ENCODE peak calls at places on chromosomes 5 and 9, in four cellular contexts. Z, V, I and R are unnamed samples.

GRCh38 chr5:151745071-151745705 is 13.2 kb downstream of the ATOX1 start:
- DNase-seq in Z (peak), V (peak), I (peak), R (peak)

GRCh38 chr9:84283895-84284294 is 56.7 kb downstream of the SLC28A3 start:
- DNase-seq in Z (no peak), V (no peak), I (no peak), R (no peak)

GRCh38 chr5:177496111-177497010 is 1.0 kb downstream of the PDLIM7 start:
- DNase-seq in Z (peak), V (peak), I (peak), R (peak)

GRCh38 chr5:6356578-6357164 is 21.7 kb downstream of the MED10 start:
- DNase-seq in Z (no peak), V (no peak), I (no peak), R (no peak)

GRCh38 chr9:89476546-89476945 is 21.4 kb downstream of the SEMA4D start:
- DNase-seq in Z (no peak), V (no peak), I (no peak), R (no peak)

GRCh38 chr9:127817881-127818434 is 15.3 kb downstream of the FPGS start:
- DNase-seq in Z (no peak), V (no peak), I (no peak), R (no peak)

GRCh38 chr5:142654578-142655042 is 31.3 kb downstream of the FGF1 start:
- DNase-seq in Z (no peak), V (peak), I (no peak), R (no peak)

GRCh38 chr9:3468407-3469205 is 57.2 kb downstream of the RFX3 start:
- DNase-seq in Z (no peak), V (no peak), I (no peak), R (no peak)

GRCh38 chr9:68895741-68896478 is 118.0 kb downstream of the PRKACG start:
- DNase-seq in Z (no peak), V (no peak), I (no peak), R (peak)

GRCh38 chr9:68705636-68706578 is 867 bp downstream of the PIP5K1B start:
- DNase-seq in Z (no peak), V (no peak), I (no peak), R (peak)

GRCh38 chr5:107169871-107170270 is 500.9 kb downstream of the EFNA5 start:
- DNase-seq in Z (no peak), V (no peak), I (no peak), R (no peak)

GRCh38 chr9:14396171-14396570 is 82.2 kb upstream of the NFIB start:
- DNase-seq in Z (no peak), V (no peak), I (no peak), R (no peak)

GRCh38 chr9:95447660-95448420 is 68.9 kb downstream of the PTCH1 start:
- DNase-seq in Z (no peak), V (no peak), I (no peak), R (no peak)

GRCh38 chr9:99732715-99733114 is 89.0 kb upstream of the NR4A3 start:
- DNase-seq in Z (no peak), V (no peak), I (no peak), R (no peak)

GRCh38 chr9:99731950-99732349 is 89.7 kb upstream of the NR4A3 start:
- DNase-seq in Z (no peak), V (no peak), I (no peak), R (no peak)

GRCh38 chr9:99725852-99726251 is 95.8 kb upstream of the NR4A3 start:
- DNase-seq in Z (no peak), V (no peak), I (no peak), R (no peak)

GRCh38 chr9:99726758-99727157 is 94.9 kb upstream of the NR4A3 start:
- DNase-seq in Z (no peak), V (no peak), I (no peak), R (no peak)

DNA sequence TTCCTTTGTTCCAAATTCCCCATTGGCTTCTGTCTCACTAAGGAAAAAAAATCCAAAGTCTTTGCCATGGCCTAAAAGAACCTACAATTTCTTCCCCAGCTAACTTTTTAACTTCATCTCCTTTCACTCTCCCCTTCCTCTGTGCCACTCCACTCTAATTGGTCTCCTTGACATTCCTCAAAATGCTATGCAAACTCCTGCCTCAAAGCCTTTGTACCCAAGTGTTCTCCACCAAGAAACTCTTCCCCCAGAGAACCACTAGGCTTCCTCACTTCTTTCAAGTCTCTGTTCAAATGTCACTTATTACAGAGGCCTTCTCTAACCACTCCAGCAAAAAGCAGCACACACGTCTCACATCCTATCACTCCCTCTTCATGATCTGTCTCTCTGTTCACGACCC is 91.6 kb upstream of the NR4A3 start:
- DNase-seq in Z (no peak), V (no peak), I (no peak), R (no peak)
- H2AFZ ChIP-seq in Z (peak), V (no peak), I (no peak), R (no peak)

DNA sequence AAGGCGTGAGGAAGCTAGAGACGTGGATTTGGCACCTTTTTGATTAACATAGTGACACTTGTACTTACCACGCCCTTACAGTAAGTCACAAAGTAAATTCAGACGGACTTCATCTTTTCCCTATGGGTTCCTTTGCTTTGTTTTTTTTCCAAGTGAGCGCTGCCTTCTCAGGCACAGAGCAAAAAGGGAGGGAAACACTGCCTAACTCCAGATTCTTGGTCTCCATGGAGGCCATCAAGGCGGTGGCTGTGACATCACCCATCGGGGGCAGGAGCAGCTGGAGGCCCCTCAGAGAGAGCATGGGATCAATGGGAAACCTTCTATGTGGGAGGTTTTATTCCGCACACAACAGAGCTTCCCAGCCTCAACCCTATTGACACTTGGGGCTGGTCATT is 45.4 kb downstream of the ERGIC1 start:
- DNase-seq in Z (no peak), V (no peak), I (no peak), R (no peak)
- H2AFZ ChIP-seq in Z (peak), V (no peak), I (no peak), R (no peak)

DNA sequence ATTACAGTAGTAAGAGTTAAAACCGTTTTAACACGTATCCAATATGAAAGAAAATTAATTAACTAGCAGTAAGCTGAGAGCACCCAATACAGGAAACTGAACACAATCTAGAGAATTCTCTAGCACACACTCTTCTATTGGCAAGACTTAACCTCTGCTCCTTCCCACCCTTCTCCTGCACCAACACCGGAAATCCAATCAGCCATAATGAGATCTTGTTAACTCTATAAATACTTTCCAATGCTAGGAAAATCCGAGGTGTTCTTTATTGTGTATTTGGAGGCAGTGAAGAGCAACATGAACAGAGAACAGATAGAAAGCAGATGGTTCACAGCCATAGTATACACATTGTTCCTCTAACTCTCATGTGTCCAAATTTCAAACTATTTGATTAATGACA is 591.7 kb downstream of the CETN3 start:
- DNase-seq in Z (no peak), V (no peak), I (no peak), R (no peak)
- H2AFZ ChIP-seq in Z (no peak), V (no peak), I (peak), R (no peak)

GRCh38 chr5:132243366-132243977 is 14.0 kb upstream of the PDLIM4 start:
- DNase-seq in Z (no peak), V (no peak), I (no peak), R (no peak)
- H2AFZ ChIP-seq in Z (no peak), V (peak), I (no peak), R (no peak)

GRCh38 chr9:97958812-97959511 is 21.0 kb upstream of the HEMGN start:
- DNase-seq in Z (peak), V (no peak), I (no peak), R (peak)
- H2AFZ ChIP-seq in Z (peak), V (no peak), I (no peak), R (no peak)

GRCh38 chr9:16501098-16501663 is 369.3 kb downstream of the BNC2 start:
- DNase-seq in Z (peak), V (peak), I (no peak), R (no peak)

GRCh38 chr9:16509946-16510504 is 360.4 kb downstream of the BNC2 start:
- DNase-seq in Z (peak), V (peak), I (no peak), R (peak)

GRCh38 chr9:16501726-16502125 is 368.7 kb downstream of the BNC2 start:
- DNase-seq in Z (peak), V (no peak), I (no peak), R (no peak)

GRCh38 chr9:16499866-16500265 is 370.6 kb downstream of the BNC2 start:
- DNase-seq in Z (no peak), V (no peak), I (no peak), R (no peak)

DNA sequence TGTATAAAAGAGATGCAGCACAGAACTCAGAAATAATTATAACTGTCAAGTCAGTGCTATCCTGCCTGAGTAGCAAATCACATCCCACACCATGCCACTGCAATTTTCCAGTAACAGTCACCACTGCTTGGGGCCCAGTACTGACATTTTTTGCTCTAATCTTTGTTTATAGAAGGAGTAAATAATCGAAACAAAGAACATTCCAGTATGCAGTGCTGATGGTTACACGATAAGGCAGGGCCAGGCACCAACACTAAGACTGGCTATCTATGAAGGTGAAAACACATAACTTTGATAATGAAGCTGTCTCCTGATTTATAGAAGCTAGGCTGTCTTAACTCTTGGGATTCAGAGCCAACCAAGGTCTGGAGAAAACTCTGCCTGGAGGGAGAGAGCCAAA is 365.3 kb downstream of the BNC2 start:
- DNase-seq in Z (peak), V (peak), I (no peak), R (peak)
- H2AFZ ChIP-seq in Z (peak), V (no peak), I (no peak), R (no peak)

DNA sequence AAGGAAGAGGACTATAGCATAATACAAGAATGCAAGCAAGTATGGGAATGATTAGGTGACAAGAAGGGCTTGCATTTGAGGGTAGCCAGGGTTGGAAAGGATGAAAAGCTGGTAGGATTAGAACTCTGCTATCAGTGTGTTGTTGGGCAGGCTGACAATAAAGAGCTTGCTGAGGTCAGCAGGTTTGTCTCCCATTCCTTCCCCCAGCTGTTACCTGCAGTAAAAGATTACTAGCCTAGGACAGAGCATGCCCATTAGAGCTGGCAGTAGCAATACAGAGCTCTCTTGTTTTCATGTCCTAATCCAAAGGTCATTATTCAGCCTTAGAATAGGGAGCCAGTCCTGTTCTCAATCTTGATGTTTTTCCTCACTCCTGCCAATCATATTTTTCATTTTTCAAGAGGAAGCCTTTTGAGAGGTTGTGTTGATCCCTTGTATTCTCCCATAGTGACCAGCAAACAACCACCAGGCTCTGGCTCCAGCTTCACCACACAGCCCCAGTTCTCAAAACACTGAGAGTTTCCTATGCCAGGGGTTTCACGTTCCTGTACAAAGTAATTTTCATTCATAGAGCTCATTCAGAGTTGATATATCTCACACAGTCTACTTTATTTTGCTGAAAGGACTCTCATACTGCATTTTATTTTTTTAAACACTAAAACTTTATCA is 71.7 kb downstream of the OR2K2 start:
- DNase-seq in Z (no peak), V (no peak), I (no peak), R (no peak)
- H2AFZ ChIP-seq in Z (no peak), V (no peak), I (no peak), R (no peak)

DNA sequence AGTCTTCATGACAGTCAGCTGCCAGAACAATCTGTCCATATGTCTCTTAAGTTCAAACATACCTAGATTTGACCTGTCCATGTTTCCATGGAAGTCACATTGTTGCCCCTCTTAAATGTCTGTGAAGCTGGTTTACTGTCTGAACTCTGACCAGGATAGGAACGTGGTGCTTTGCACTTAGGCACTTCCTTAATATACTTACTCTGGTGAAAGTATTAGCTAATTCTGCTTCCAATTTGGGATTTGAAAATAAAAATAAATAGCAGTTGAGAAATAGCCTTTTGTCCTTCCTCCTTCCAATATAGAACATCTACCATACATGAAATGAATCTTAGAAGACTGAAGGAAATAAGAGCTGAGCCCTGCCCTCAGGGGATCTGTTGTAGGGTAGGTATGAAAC is 524.5 kb upstream of the CLINT1 start:
- DNase-seq in Z (no peak), V (no peak), I (no peak), R (no peak)
- H2AFZ ChIP-seq in Z (no peak), V (no peak), I (no peak), R (no peak)

GRCh38 chr5:74643160-74643562 is 2.6 kb upstream of the ENC1 start:
- DNase-seq in Z (peak), V (peak), I (peak), R (peak)
- H2AFZ ChIP-seq in Z (no peak), V (peak), I (peak), R (no peak)